ENCODE peak calls at places on chromosomes 4 and X, in six cellular contexts. G is tibial artery, O is MM.1S, J is aorta, Q is Peyer's patch, H is heart left ventricle. W is an unnamed sample.

GRCh38 chrX:150438165-150438564 is 75.0 kb downstream of the MAMLD1 start:
- DNase-seq in G (no peak), O (no peak), H (no peak), Q (no peak), J (no peak), W (no peak)

GRCh38 chrX:131841496-131842410 is 181.3 kb upstream of the STK26 start:
- DNase-seq in H (peak; percentile 38), G (no peak), J (no peak), O (peak; percentile 46), Q (no peak), W (no peak)

GRCh38 chrX:55008571-55009358 is 8.6 kb downstream of the APEX2 start:
- DNase-seq in O (no peak), Q (no peak), H (peak; percentile 24), J (no peak), G (no peak), W (no peak)

GRCh38 chr4:95362906-95363578 is 185.7 kb downstream of the UNC5C start:
- DNase-seq in G (no peak), O (peak; percentile 7), Q (no peak), J (no peak), H (no peak), W (no peak)

GRCh38 chr4:114287079-114287696 is 307.7 kb upstream of the ARSJ start:
- DNase-seq in O (no peak), H (no peak), J (peak; percentile 61), Q (peak; percentile 67), G (no peak), W (no peak)

GRCh38 chr4:2932951-2933565 is 30.1 kb downstream of the NOP14 start:
- DNase-seq in Q (peak; percentile 62), H (no peak), O (no peak), G (peak; percentile 68), J (peak; percentile 74), W (no peak)

GRCh38 chr4:38144029-38144428 is 183.8 kb downstream of the PTTG2 start:
- DNase-seq in Q (no peak), H (no peak), O (no peak), J (no peak), G (no peak), W (no peak)

GRCh38 chr4:150867148-150867547 is 147.9 kb downstream of the LRBA start:
- DNase-seq in J (no peak), O (peak; percentile 89), G (no peak), Q (no peak), H (no peak), W (no peak)

GRCh38 chrX:16843208-16843909 is 26.8 kb downstream of the RBBP7 start:
- DNase-seq in H (no peak), Q (no peak), O (no peak), G (no peak), J (no peak), W (no peak)

GRCh38 chr4:108336076-108336475 is 167.3 kb upstream of the LEF1 start:
- DNase-seq in G (no peak), O (no peak), J (no peak), H (no peak), Q (no peak), W (no peak)

GRCh38 chr4:108333353-108333920 is 164.7 kb upstream of the LEF1 start:
- DNase-seq in J (no peak), O (no peak), H (no peak), Q (no peak), G (no peak), W (no peak)

GRCh38 chr4:108337923-108338322 is 169.2 kb upstream of the LEF1 start:
- DNase-seq in J (no peak), G (no peak), Q (no peak), H (no peak), O (no peak), W (no peak)

GRCh38 chr4:108331905-108332632 is 163.3 kb upstream of the LEF1 start:
- DNase-seq in G (no peak), O (no peak), J (no peak), Q (no peak), H (no peak), W (no peak)

GRCh38 chr4:108335081-108335480 is 166.3 kb upstream of the LEF1 start:
- DNase-seq in O (no peak), Q (no peak), G (no peak), H (no peak), J (no peak), W (no peak)
- H3K27ac ChIP-seq in O (no peak overlapping the region), Q (no peak overlapping the region), G (no peak overlapping the region), H (no peak overlapping the region), J (no peak overlapping the region), W (no peak overlapping the region)

GRCh38 chr4:144906181-144906895 is 191.7 kb downstream of the ANAPC10 start:
- DNase-seq in Q (no peak), H (no peak), O (peak; percentile 32), G (no peak), J (no peak), W (no peak)
- H3K27ac ChIP-seq in Q (no peak overlapping the region), H (no peak overlapping the region), O (peak overlapping the region; percentile 41), G (no peak overlapping the region), J (no peak overlapping the region), W (no peak overlapping the region)

GRCh38 chr4:53717064-53717549 is 125.8 kb upstream of the LNX1 start:
- DNase-seq in J (no peak), O (no peak), Q (no peak), G (no peak), H (no peak), W (no peak)
- H3K27ac ChIP-seq in J (no peak overlapping the region), O (no peak overlapping the region), Q (peak overlapping the region; percentile 57), G (peak overlapping the region; percentile 42), H (no peak overlapping the region), W (no peak overlapping the region)

DNA sequence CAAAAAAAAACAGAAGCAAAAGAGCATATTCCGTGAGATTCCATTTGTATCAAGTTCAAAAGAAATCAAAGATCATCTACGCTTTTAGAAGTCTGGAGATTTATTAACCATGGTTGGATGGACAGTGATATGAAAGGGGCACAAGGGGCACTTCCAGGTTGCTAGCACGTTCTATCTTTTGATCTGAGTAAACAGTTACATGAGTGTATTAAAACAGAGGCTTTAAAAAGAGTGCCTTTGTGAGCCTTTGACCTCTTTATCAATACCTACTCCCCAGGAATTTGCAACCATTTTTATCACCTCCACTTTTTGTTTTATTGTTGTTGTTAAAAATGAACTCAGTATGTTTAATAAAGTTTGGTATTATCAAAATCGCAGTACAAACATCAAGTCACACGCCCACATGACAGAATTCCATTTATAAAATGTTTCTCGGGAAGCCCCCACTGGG is 72.4 kb upstream of the UCP1 start:
- DNase-seq in J (no peak), Q (no peak), H (no peak), G (no peak), O (no peak), W (no peak)
- H3K27ac ChIP-seq in J (no peak overlapping the region), Q (peak overlapping the region; percentile 32), H (no peak overlapping the region), G (no peak overlapping the region), O (no peak overlapping the region), W (no peak overlapping the region)

DNA sequence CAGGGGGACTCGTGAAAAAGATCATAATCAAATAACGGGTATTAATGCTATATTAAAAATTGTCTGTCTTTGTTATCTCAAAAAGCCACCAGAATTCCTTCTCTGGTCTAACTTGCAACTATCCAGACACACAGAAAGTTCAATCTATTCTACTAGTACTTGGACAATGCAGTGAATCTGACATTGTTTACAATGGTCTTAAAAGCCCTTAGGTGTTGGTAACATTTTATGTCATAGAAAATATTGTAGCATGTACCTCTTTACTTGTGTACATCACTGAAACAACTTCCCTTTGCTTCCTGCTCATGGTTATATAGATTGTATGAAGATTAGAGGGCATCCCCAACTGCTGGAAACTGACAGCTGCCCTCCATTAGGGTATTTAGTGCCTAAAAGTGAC is 71.1 kb upstream of the PPP3CA start:
- DNase-seq in H (no peak), G (no peak), Q (no peak), J (no peak), O (peak; percentile 8), W (no peak)
- H3K27ac ChIP-seq in H (no peak overlapping the region), G (no peak overlapping the region), Q (no peak overlapping the region), J (no peak overlapping the region), O (peak overlapping the region; percentile 82), W (no peak overlapping the region)

GRCh38 chr4:109912706-109913621 is at the start of gene EGF:
- DNase-seq in J (no peak), O (no peak), G (no peak), Q (no peak), H (peak; percentile 34), W (no peak)
- H3K27ac ChIP-seq in J (no peak within 1 kb of the TSS), O (no peak within 1 kb of the TSS), G (no peak within 1 kb of the TSS), Q (no peak within 1 kb of the TSS), H (peak within 1 kb of the TSS; percentile 64), W (no peak within 1 kb of the TSS)

GRCh38 chrX:47560179-47560830 is 700 bp upstream of the ARAF start:
- DNase-seq in Q (no peak), J (no peak), G (no peak), H (no peak), O (no peak), W (no peak)
- H3K27ac ChIP-seq in Q (peak overlapping the region; percentile 94), J (no peak overlapping the region), G (peak overlapping the region; percentile 91), H (peak overlapping the region; percentile 97), O (peak overlapping the region; percentile 45), W (peak overlapping the region; percentile 94)